ENCODE peak calls at places on chromosomes 6 and 20, in four cellular contexts. O is HepG2, Z is GM12878, G is K562. H is an unnamed sample.

GRCh38 chr20:1196634-1197033 is 6.6 kb upstream of the C20orf202 start:
- DNase-seq in O (no peak), Z (no peak), G (no peak), H (no peak)

GRCh38 chr20:59632426-59633113 is 28.2 kb downstream of the PHACTR3 start:
- DNase-seq in O (no peak), Z (no peak), G (no peak), H (no peak)

GRCh38 chr6:82866446-82866845 is 199.2 kb downstream of the UBE3D start:
- DNase-seq in O (no peak), Z (no peak), G (no peak), H (no peak)

GRCh38 chr6:137808191-137808590 is 58.9 kb upstream of the TNFAIP3 start:
- DNase-seq in O (peak; percentile 61), Z (no peak), G (no peak), H (no peak)

GRCh38 chr6:21826031-21826430 is 232.5 kb downstream of the SOX4 start:
- DNase-seq in O (peak; percentile 13), Z (no peak), G (no peak), H (no peak)

GRCh38 chr20:44023515-44024371 is 109.1 kb downstream of the TOX2 start:
- DNase-seq in O (no peak), Z (no peak), G (no peak), H (no peak)

GRCh38 chr20:21505810-21506530 is 7.9 kb downstream of the NKX2-2 start:
- DNase-seq in O (no peak), Z (no peak), G (peak; percentile 79), H (peak; percentile 87)

GRCh38 chr20:22582386-22582959 is 1.9 kb downstream of the FOXA2 start:
- DNase-seq in O (no peak), Z (no peak), G (no peak), H (no peak)

GRCh38 chr6:165656581-165657324 is 6.3 kb downstream of the PDE10A start:
- DNase-seq in O (no peak), Z (no peak), G (no peak), H (no peak)

GRCh38 chr6:17505767-17506280 is 94.3 kb upstream of the FAM8A1 start:
- DNase-seq in O (no peak), Z (no peak), G (no peak), H (no peak)

GRCh38 chr6:25404693-25405169 is 125.6 kb downstream of the CARMIL1 start:
- DNase-seq in O (no peak), Z (peak; percentile 90), G (no peak), H (no peak)

GRCh38 chr6:164274510-164274909 is 860.0 kb downstream of the QKI start:
- DNase-seq in O (no peak), Z (no peak), G (no peak), H (no peak)

GRCh38 chr20:36155991-36156390 is 1.5 kb downstream of the EPB41L1 start:
- DNase-seq in O (no peak), Z (no peak), G (no peak), H (no peak)

GRCh38 chr6:1864496-1864895 is 254.8 kb downstream of the FOXC1 start:
- DNase-seq in O (peak; percentile 28), Z (no peak), G (no peak), H (peak; percentile 54)

GRCh38 chr6:135243871-135244796 is 63.0 kb downstream of the MYB start:
- DNase-seq in O (no peak), Z (no peak), G (no peak), H (no peak)

GRCh38 chr6:16253399-16254144 is 15.2 kb downstream of the GMPR start:
- DNase-seq in O (no peak), Z (no peak), G (no peak), H (no peak)

GRCh38 chr6:38871745-38872568 is 156.8 kb downstream of the DNAH8 start:
- DNase-seq in O (peak; percentile 41), Z (no peak), G (peak; percentile 65), H (peak; percentile 74)

GRCh38 chr20:919491-919916 is 3.4 kb upstream of the ANGPT4 start:
- DNase-seq in O (no peak), Z (no peak), G (peak; percentile 63), H (no peak)

GRCh38 chr6:21887301-21888185 is 294.0 kb downstream of the SOX4 start:
- DNase-seq in O (peak; percentile 7), Z (no peak), G (no peak), H (no peak)

GRCh38 chr6:168165373-168165772 is 86.4 kb upstream of the FRMD1 start:
- DNase-seq in O (no peak), Z (no peak), G (no peak), H (no peak)

GRCh38 chr6:99346595-99346994 is 2.9 kb downstream of the FAXC start:
- DNase-seq in O (no peak), Z (no peak), G (no peak), H (no peak)

GRCh38 chr20:55160022-55160421 is 684.6 kb downstream of the DOK5 start:
- DNase-seq in O (no peak), Z (no peak), G (no peak), H (no peak)

GRCh38 chr6:47520282-47520681 is 42.7 kb downstream of the CD2AP start:
- DNase-seq in O (peak; percentile 15), Z (no peak), G (peak; percentile 14), H (no peak)

GRCh38 chr6:134173936-134174789 is 121.7 kb upstream of the SLC2A12 start:
- DNase-seq in O (peak; percentile 79), Z (peak; percentile 54), G (peak; percentile 63), H (peak; percentile 72)

GRCh38 chr6:87869064-87869685 is 167.1 kb upstream of the AKIRIN2 start:
- DNase-seq in O (no peak), Z (no peak), G (no peak), H (no peak)

GRCh38 chr6:19603716-19604115 is 233.5 kb upstream of the ID4 start:
- DNase-seq in O (no peak), Z (no peak), G (no peak), H (no peak)

GRCh38 chr20:43942661-43943285 is 28.1 kb downstream of the TOX2 start:
- DNase-seq in O (no peak), Z (no peak), G (no peak), H (no peak)

GRCh38 chr6:149234051-149234962 is 83.2 kb upstream of the TAB2 start:
- DNase-seq in O (no peak), Z (no peak), G (no peak), H (no peak)

GRCh38 chr6:167245586-167245985 is 45.5 kb upstream of the UNC93A start:
- DNase-seq in O (no peak), Z (no peak), G (no peak), H (no peak)

GRCh38 chr6:11386323-11386722 is 151.2 kb upstream of the TMEM170B start:
- DNase-seq in O (no peak), Z (peak; percentile 88), G (no peak), H (no peak)

GRCh38 chr6:29965873-29966601 is 23.7 kb downstream of the HLA-A start:
- DNase-seq in O (peak; percentile 95), Z (peak; percentile 62), G (peak; percentile 53), H (no peak)

GRCh38 chr20:47963022-47963421 is 177.7 kb upstream of the SULF2 start:
- DNase-seq in O (no peak), Z (no peak), G (no peak), H (no peak)

GRCh38 chr6:20661721-20662120 is 127.5 kb downstream of the CDKAL1 start:
- DNase-seq in O (no peak), Z (no peak), G (no peak), H (no peak)

GRCh38 chr20:37721751-37722150 is 27.9 kb downstream of the CTNNBL1 start:
- DNase-seq in O (no peak), Z (no peak), G (no peak), H (no peak)

GRCh38 chr20:37726321-37726720 is 32.5 kb downstream of the CTNNBL1 start:
- DNase-seq in O (no peak), Z (no peak), G (no peak), H (no peak)

GRCh38 chr20:37725165-37725564 is 31.3 kb downstream of the CTNNBL1 start:
- DNase-seq in O (peak; percentile 55), Z (no peak), G (no peak), H (no peak)

GRCh38 chr20:37727247-37727956 is 33.6 kb downstream of the CTNNBL1 start:
- DNase-seq in O (peak; percentile 74), Z (no peak), G (no peak), H (no peak)

GRCh38 chr20:37723668-37724067 is 29.8 kb downstream of the CTNNBL1 start:
- DNase-seq in O (peak; percentile 38), Z (no peak), G (no peak), H (no peak)
- TF ChIP-seq FOXM1 in O (no peak), Z (no peak), G (no peak), H (no peak)

DNA sequence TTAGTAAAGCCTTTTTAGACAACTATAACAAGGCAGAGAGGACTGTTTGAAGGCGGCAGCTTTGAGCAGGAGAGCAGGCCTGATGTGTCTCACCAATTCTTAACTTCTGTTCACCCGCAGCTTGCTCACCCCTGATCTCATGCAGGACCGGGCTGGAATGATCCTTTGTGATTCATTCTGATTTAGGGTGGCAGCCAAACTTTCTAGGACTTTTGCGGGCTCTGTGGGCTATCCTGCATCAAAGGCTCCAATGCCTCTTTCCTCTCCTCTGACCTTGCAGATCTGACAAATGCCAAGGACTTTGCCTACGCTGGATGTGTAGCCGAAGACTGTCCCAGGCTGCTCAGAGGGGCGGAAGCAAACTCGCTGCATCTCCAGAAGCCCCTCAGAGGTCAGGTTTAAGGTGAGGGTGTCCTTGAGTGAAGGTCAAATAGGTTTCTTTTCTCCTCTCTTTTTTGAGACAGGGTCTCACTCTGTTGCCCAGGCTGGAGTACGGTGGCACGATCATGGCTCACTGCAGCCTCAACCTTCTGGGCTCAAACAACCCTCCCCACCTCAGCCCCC is 72.3 kb downstream of the VEGFA start:
- DNase-seq in O (no peak), Z (no peak), G (no peak), H (no peak)
- TF ChIP-seq FOXK2 in O (no peak), Z (no peak), G (no peak), H (no peak)

GRCh38 chr6:2945069-2945452 is 26.3 kb downstream of the SERPINB6 start:
- DNase-seq in O (no peak), Z (no peak), G (no peak), H (no peak)

GRCh38 chr6:2943564-2943955 is 27.8 kb downstream of the SERPINB6 start:
- DNase-seq in O (no peak), Z (no peak), G (no peak), H (no peak)

GRCh38 chr6:2944405-2945068 is 26.8 kb downstream of the SERPINB6 start:
- DNase-seq in O (no peak), Z (no peak), G (no peak), H (no peak)

GRCh38 chr6:2940851-2941250 is 30.5 kb downstream of the SERPINB6 start:
- DNase-seq in O (no peak), Z (no peak), G (no peak), H (no peak)

DNA sequence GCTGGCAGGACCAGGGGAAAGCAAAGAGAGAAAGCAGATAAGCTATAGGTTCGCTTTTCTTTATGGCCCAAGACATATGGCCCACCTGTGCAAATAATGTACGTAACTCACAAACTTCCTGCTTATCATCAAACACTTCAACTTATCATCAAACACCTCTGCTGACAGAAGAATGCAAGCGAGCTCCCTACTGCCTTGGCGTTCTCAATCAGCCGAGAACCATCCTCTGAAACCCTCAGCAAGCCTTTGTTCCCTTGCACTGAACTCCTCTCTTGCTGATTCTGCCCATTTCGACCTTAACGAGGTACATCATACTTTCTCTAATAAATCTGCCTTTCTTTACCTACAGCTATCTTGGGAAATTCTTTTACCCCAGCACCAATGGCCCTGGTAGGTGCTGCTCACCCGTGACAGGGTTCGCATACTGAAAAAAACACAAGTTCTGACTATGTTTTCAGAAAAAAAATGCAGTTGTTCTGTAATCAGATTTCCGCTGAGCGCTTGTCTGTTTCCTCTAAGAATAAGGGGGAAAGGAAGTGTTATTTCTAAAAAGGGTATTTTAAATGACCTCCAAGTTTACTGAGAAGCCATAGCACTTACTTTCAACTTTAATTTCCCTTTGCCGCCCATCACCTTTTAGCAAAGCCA is 28.3 kb downstream of the SERPINB6 start:
- DNase-seq in O (no peak), Z (no peak), G (no peak), H (no peak)
- TF ChIP-seq FOXM1 in O (no peak), Z (no peak), G (no peak), H (no peak)

GRCh38 chr6:36577298-36577697 is 16.9 kb upstream of the SRSF3 start:
- DNase-seq in O (peak; percentile 75), Z (no peak), G (peak; percentile 41), H (no peak)
- TF ChIP-seq FOXK2 in O (no peak), Z (no peak), G (no peak), H (no peak)

H was measured in HEK293T.